ENCODE peak calls at places on chromosome 13, in ten cellular contexts. P, E, Y, G, Z, D, B, M, C and U are unnamed samples. For H3K4me1, the result is how much of the 10 kb centered on the place peaks cover.

GRCh38 chr13:39451860-39452301 is 151.1 kb downstream of the LHFPL6 start:
- DNase-seq in M (no peak), P (no peak), E (peak), C (peak), G (no peak), D (peak), Y (peak), B (peak), Z (peak), U (no peak)

GRCh38 chr13:95137096-95137495 is 164.2 kb downstream of the ABCC4 start:
- DNase-seq in B (no peak), D (peak), Y (no peak), E (no peak), Z (peak), P (no peak), G (no peak), M (no peak), C (no peak), U (no peak)

GRCh38 chr13:105918842-105919741 is 616.4 kb downstream of the EFNB2 start:
- DNase-seq in C (peak), B (no peak), Y (peak), Z (peak), G (no peak), D (peak), M (no peak), P (no peak), E (peak), U (no peak)

GRCh38 chr13:114310961-114311360 is 3.3 kb upstream of the CHAMP1 start:
- DNase-seq in E (no peak), G (no peak), Z (no peak), B (no peak), M (no peak), C (no peak), Y (no peak), P (no peak), D (peak), U (no peak)

GRCh38 chr13:95948646-95949045 is 104.6 kb downstream of the UGGT2 start:
- DNase-seq in M (no peak), Z (no peak), D (peak), B (no peak), P (no peak), C (no peak), G (no peak), Y (no peak), E (no peak), U (no peak)

GRCh38 chr13:99981115-99982020 is at the start of gene ZIC2:
- DNase-seq in G (no peak), D (no peak), E (no peak), Z (no peak), P (no peak), B (peak), M (peak), C (no peak), Y (no peak), U (no peak)

GRCh38 chr13:38348890-38349289 is 761 bp upstream of the UFM1 start:
- DNase-seq in B (no peak), Y (no peak), P (no peak), E (peak), D (peak), G (no peak), Z (no peak), M (peak), C (no peak), U (peak)

GRCh38 chr13:27481766-27482165 is 31.4 kb upstream of the MTIF3 start:
- DNase-seq in E (peak), P (no peak), Y (peak), C (peak), Z (peak), G (peak), M (peak), D (peak), B (peak), U (peak)

GRCh38 chr13:48258430-48258829 is 25.4 kb downstream of the ITM2B start:
- DNase-seq in G (no peak), B (no peak), E (no peak), Y (no peak), D (no peak), M (no peak), C (no peak), Z (no peak), P (no peak), U (no peak)

GRCh38 chr13:75359266-75359665 is 122.7 kb downstream of the TBC1D4 start:
- DNase-seq in M (no peak), G (no peak), E (no peak), C (no peak), P (no peak), B (no peak), Z (no peak), Y (no peak), D (peak), U (no peak)

GRCh38 chr13:94435604-94436226 is 43.8 kb downstream of the DCT start:
- DNase-seq in G (no peak), Z (peak), C (no peak), B (no peak), M (peak), Y (no peak), P (no peak), D (peak), E (no peak), U (no peak)

GRCh38 chr13:98977568-98978270 is at the start of gene DOCK9:
- DNase-seq in Z (peak), E (peak), P (no peak), G (peak), D (peak), C (peak), M (no peak), Y (peak), B (peak), U (peak)

GRCh38 chr13:54953786-54954185 is 1925.2 kb downstream of the OLFM4 start:
- DNase-seq in Y (no peak), Z (no peak), B (no peak), C (no peak), D (no peak), E (no peak), P (no peak), M (no peak), G (no peak), U (no peak)

GRCh38 chr13:42769650-42770049 is 11.7 kb upstream of the FAM216B start:
- DNase-seq in E (no peak), P (no peak), C (no peak), Z (no peak), D (no peak), G (no peak), B (no peak), M (no peak), Y (no peak), U (no peak)

GRCh38 chr13:40779049-40779448 is 8.1 kb upstream of the MRPS31 start:
- DNase-seq in P (no peak), M (no peak), B (no peak), E (no peak), Y (no peak), D (no peak), G (no peak), C (no peak), Z (no peak), U (no peak)

GRCh38 chr13:25319781-25320180 is 18.4 kb downstream of the NUP58 start:
- DNase-seq in M (no peak), Y (no peak), P (no peak), C (no peak), D (peak), B (no peak), Z (no peak), E (no peak), G (no peak), U (no peak)

GRCh38 chr13:36766295-36766694 is 52.7 kb upstream of the RFXAP start:
- DNase-seq in D (peak), Z (no peak), B (no peak), C (no peak), M (no peak), G (no peak), E (no peak), Y (no peak), P (no peak), U (no peak)

GRCh38 chr13:26497991-26498423 is 59.5 kb upstream of the WASF3 start:
- DNase-seq in P (no peak), M (no peak), E (no peak), Y (no peak), Z (peak), D (peak), G (no peak), C (no peak), B (no peak), U (no peak)

GRCh38 chr13:73215807-73216206 is 157.0 kb downstream of the KLF5 start:
- DNase-seq in C (no peak), E (peak), M (no peak), G (no peak), D (peak), Y (no peak), B (no peak), P (no peak), Z (no peak), U (no peak)

GRCh38 chr13:82291852-82292251 is 1590.4 kb downstream of the SLITRK1 start:
- DNase-seq in Y (no peak), M (no peak), C (no peak), E (no peak), Z (no peak), B (no peak), G (no peak), D (no peak), P (no peak), U (no peak)

GRCh38 chr13:61258185-61258584 is 157.5 kb downstream of the PCDH20 start:
- DNase-seq in Z (no peak), Y (no peak), M (no peak), P (no peak), B (no peak), D (no peak), G (no peak), E (no peak), C (no peak), U (no peak)

GRCh38 chr13:96421314-96421713 is 331.4 kb downstream of the HS6ST3 start:
- DNase-seq in M (no peak), C (no peak), D (no peak), G (no peak), Z (no peak), B (no peak), P (no peak), E (no peak), Y (no peak), U (no peak)

GRCh38 chr13:48291730-48292129 is 11.8 kb upstream of the RB1 start:
- DNase-seq in B (no peak), G (no peak), D (no peak), P (no peak), M (no peak), Y (no peak), Z (no peak), C (no peak), E (no peak), U (no peak)

GRCh38 chr13:101415358-101416174 is 742 bp downstream of the NALCN start:
- DNase-seq in C (no peak), G (no peak), B (peak), P (no peak), E (no peak), M (no peak), Z (peak), D (no peak), Y (no peak), U (no peak)

GRCh38 chr13:101417043-101417406 is 717 bp upstream of the NALCN start:
- DNase-seq in E (no peak), C (no peak), B (no peak), M (no peak), D (peak), Z (no peak), G (no peak), Y (no peak), P (no peak), U (no peak)

GRCh38 chr13:101417501-101417900 is 1.2 kb upstream of the NALCN start:
- DNase-seq in B (no peak), Z (no peak), M (no peak), G (no peak), P (no peak), E (no peak), D (no peak), C (no peak), Y (no peak), U (no peak)

GRCh38 chr13:101412076-101412475 is 4.2 kb downstream of the NALCN start:
- DNase-seq in Y (no peak), C (no peak), G (no peak), B (no peak), D (no peak), Z (peak), P (no peak), E (no peak), M (no peak), U (no peak)

GRCh38 chr13:101416181-101417042 is at the start of gene NALCN:
- DNase-seq in Y (peak), G (no peak), Z (peak), D (no peak), M (no peak), P (no peak), E (no peak), C (no peak), B (peak), U (peak)
- H3K4me3 ChIP-seq in Y (peak), G (peak), Z (peak), D (peak), M (no peak), P (peak), E (peak), C (no peak), B (peak), U (peak)

GRCh38 chr13:21934309-21934708 is 263.4 kb downstream of the FGF9 start:
- DNase-seq in B (no peak), D (no peak), Y (no peak), C (no peak), Z (no peak), P (no peak), M (no peak), G (no peak), E (no peak), U (no peak)
- H3K4me1 ChIP-seq in B (under half), D (under half), Y (under half), C (under half), Z (under half), P (under half), M (under half), G (under half), E (under half), U (under half)

GRCh38 chr13:77326905-77327604 is at the start of gene MYCBP2:
- DNase-seq in G (peak), C (peak), P (peak), B (peak), Y (peak), M (peak), Z (peak), E (peak), D (peak), U (peak)
- TF ChIP-seq POLR2A in G (peak), C (peak), P (peak), B (peak), Y (peak), M (peak), Z (peak), E (peak), D (peak), U (peak)

GRCh38 chr13:109784590-109785140 is 1.7 kb downstream of the IRS2 start:
- DNase-seq in B (peak), G (peak), E (peak), Z (peak), P (no peak), D (peak), M (no peak), C (peak), Y (peak), U (peak)
- H3K4me3 ChIP-seq in B (peak), G (peak), E (peak), Z (peak), P (peak), D (peak), M (no peak), C (peak), Y (peak), U (peak)

GRCh38 chr13:110354715-110355473 is 47.8 kb downstream of the COL4A2 start:
- DNase-seq in P (no peak), G (no peak), C (no peak), M (peak), D (no peak), Z (no peak), B (no peak), E (no peak), Y (peak), U (no peak)
- H3K4me1 ChIP-seq in P (under half), G (under half), C (under half), M (under half), D (under half), Z (under half), B (under half), E (under half), Y (under half), U (under half)

GRCh38 chr13:51804295-51805172 is 571 bp upstream of the DHRS12 start:
- DNase-seq in Y (no peak), D (no peak), M (no peak), E (peak), C (no peak), Z (no peak), P (no peak), B (no peak), G (no peak), U (peak)
- TF ChIP-seq POLR2A in Y (no peak), D (no peak), M (peak), E (no peak), C (no peak), Z (no peak), P (no peak), B (no peak), G (no peak), U (no peak)